ENCODE peak calls at places on chromosomes 5 and 9, in five cellular contexts. O is IMR-90, W is DND-41, Y is neuronal stem cell, J is testis. K is an unnamed sample. For H3K4me1, the result is how much of the 10 kb centered on the place peaks cover.

GRCh38 chr5:53130206-53130605 is 20.6 kb upstream of the MOCS2 start:
- DNase-seq in Y (no peak), J (no peak), W (no peak), O (peak), K (no peak)

GRCh38 chr5:173547579-173547978 is 68.9 kb downstream of the BOD1 start:
- DNase-seq in Y (no peak), O (peak), W (no peak), J (no peak), K (no peak)

GRCh38 chr5:157358871-157359270 is 92.9 kb downstream of the CYFIP2 start:
- DNase-seq in W (no peak), Y (no peak), O (no peak), J (no peak), K (no peak)

GRCh38 chr9:35696520-35697215 is 6.9 kb upstream of the TPM2 start:
- DNase-seq in Y (no peak), J (peak), W (peak), O (peak), K (peak)

GRCh38 chr9:137428841-137429545 is 5.8 kb downstream of the NOXA1 start:
- DNase-seq in Y (no peak), W (no peak), O (no peak), J (no peak), K (no peak)

GRCh38 chr9:32644698-32645097 is 9.2 kb upstream of the TAF1L start:
- DNase-seq in W (no peak), Y (no peak), J (peak), O (peak), K (no peak)

GRCh38 chr5:57316798-57317327 is 143.0 kb downstream of the GPBP1 start:
- DNase-seq in W (no peak), J (no peak), Y (no peak), O (peak), K (no peak)

GRCh38 chr5:473344-474192 is 30.6 kb downstream of the EXOC3 start:
- DNase-seq in Y (peak), J (peak), O (peak), W (peak), K (no peak)

GRCh38 chr9:112489039-112489546 is 2.5 kb downstream of the KIAA1958 start:
- DNase-seq in Y (no peak), W (no peak), J (no peak), O (no peak), K (no peak)

GRCh38 chr5:58094031-58094430 is 365.9 kb downstream of the PLK2 start:
- DNase-seq in J (no peak), W (peak), Y (no peak), O (peak), K (no peak)

GRCh38 chr9:126229501-126229900 is 97.1 kb upstream of the MVB12B start:
- DNase-seq in J (no peak), W (no peak), Y (no peak), O (no peak), K (peak)

GRCh38 chr5:116452774-116453368 is 121.8 kb downstream of the SEMA6A start:
- DNase-seq in J (no peak), O (no peak), Y (no peak), W (no peak), K (no peak)

GRCh38 chr5:152288917-152289595 is 116.0 kb downstream of the NMUR2 start:
- DNase-seq in Y (no peak), J (no peak), O (no peak), W (no peak), K (no peak)

GRCh38 chr5:143742951-143743350 is 69.0 kb upstream of the HMHB1 start:
- DNase-seq in W (no peak), Y (no peak), J (no peak), O (no peak), K (no peak)

GRCh38 chr9:125241863-125242739 is 958 bp upstream of the HSPA5 start:
- DNase-seq in J (peak), W (no peak), Y (no peak), O (no peak), K (peak)

GRCh38 chr9:90027296-90027790 is 422.5 kb downstream of the GADD45G start:
- DNase-seq in W (no peak), Y (no peak), O (no peak), J (no peak), K (peak)

GRCh38 chr9:106625259-106625789 is 237.6 kb upstream of the ZNF462 start:
- DNase-seq in Y (no peak), J (no peak), W (no peak), O (no peak), K (no peak)

GRCh38 chr5:11384441-11385250 is 519.6 kb downstream of the CTNND2 start:
- DNase-seq in O (no peak), J (peak), W (no peak), Y (no peak), K (no peak)

GRCh38 chr5:39178171-39178570 is 41.2 kb downstream of the FYB1 start:
- DNase-seq in Y (no peak), W (no peak), J (no peak), O (peak), K (peak)

GRCh38 chr9:93950619-93951601 is 4.2 kb downstream of the BARX1 start:
- DNase-seq in J (peak), W (no peak), Y (no peak), O (no peak), K (no peak)

GRCh38 chr5:78569441-78569840 is 79.1 kb downstream of the LHFPL2 start:
- DNase-seq in J (peak), O (peak), W (no peak), Y (peak), K (peak)

DNA sequence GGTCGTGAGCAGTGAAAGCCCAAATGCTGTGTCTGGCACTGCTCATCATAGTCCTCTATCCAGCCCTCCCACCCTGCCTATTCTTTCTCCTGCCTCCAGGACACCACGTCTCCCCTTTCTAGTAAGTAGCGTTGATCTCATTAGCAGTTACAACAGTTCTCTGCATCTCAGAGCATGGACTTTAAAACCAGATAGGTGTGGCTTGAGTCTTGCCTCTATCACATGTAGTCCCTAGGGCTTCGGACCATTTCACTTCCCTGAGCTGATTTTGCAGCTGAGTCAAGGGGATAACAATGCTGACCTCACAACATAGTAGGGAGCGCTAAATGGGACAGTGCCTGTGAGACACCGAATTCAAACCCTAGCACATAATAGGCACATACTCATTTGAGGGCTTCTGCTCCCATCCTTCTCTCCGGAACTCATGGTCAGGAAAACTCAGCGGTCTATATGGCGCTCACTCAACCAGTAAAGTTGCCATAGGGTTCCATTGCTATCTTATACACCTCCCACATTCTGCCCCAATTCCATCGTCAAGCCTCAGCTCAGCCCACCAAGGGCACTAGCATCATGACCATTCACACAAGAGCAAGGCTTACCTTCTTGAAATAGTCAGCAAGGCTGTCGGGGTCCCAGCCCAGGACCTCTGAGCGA is 515 bp downstream of the LCP2 start:
- DNase-seq in Y (no peak), J (no peak), O (no peak), W (peak), K (no peak)
- H3K4me1 ChIP-seq in Y (under half), J (under half), O (under half), W (half or more), K (under half)

DNA sequence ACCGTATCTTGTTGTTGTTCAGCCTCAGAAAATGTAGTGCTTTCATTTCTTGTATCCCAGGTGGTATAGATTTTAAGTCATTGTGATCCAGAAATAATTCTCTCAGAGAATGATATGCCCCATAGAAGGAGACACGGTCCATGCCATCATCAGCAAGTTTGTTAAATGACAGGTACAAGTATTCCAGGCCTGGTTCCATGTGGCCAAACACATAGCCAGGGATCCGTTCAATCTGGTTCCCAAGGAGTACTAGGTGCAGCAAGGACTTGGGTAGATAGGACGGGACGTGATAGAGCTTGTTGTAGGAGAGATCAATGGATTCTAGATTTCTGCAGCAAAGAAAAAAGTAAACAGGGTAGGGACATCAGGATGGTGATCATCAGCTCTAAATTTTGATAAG is 18.4 kb upstream of the ASPN start:
- DNase-seq in W (no peak), Y (no peak), J (no peak), O (no peak), K (no peak)
- H3K27ac ChIP-seq in W (no peak), Y (no peak), J (no peak), O (no peak), K (peak)

DNA sequence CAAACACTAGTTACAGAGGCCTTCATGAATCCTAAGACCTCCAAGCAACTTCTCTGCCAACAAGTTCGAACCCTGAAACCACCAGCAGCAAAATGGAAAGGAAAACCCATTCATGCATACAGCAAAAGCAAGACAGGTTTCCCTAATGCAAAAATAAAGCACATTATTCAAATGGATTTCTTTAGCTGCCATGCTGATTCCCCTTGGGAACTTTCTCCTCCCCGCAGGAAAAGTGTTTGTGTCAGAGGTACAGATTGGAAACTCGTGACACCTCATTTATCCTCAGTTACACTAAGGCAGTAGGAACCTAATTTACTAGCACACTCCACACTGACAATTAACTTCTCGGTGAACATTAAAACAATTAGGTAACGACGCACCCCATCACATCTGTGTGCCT is 63.4 kb downstream of the TLE1 start:
- DNase-seq in W (no peak), J (no peak), Y (no peak), O (no peak), K (no peak)
- H3K4me1 ChIP-seq in W (under half), J (under half), Y (under half), O (under half), K (under half)

DNA sequence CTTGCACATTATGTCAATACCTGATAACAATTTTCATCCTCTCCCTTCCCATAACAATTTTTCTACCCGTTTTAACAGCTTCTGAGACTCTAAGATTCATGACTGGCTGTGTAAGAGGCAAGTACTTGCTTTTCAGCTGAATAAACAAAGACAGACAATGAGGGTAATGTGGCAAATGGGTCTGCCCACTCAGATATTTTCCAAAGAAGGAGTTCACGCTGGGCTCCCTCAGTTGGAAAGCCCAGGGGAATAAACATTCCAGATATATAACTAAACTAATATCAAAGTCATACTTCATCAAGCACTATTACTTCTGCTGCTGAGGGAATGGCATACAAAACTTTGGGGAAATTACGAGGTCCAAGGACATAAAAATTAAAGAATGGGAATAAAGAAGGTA is 24.4 kb downstream of the MEGF9 start:
- DNase-seq in W (no peak), J (no peak), Y (peak), O (peak), K (no peak)
- H3K27ac ChIP-seq in W (no peak), J (no peak), Y (no peak), O (no peak), K (no peak)

GRCh38 chr9:21576331-21577189 is 94.4 kb upstream of the IFNE start:
- DNase-seq in O (peak), Y (peak), J (peak), W (no peak), K (no peak)
- H3K4me1 ChIP-seq in O (under half), Y (under half), J (under half), W (under half), K (under half)

K was measured in esophagus muscularis mucosa.